ENCODE peak calls at places on chromosomes 11 and 22, in eight cellular contexts. D, O, Z, S, G, M, J and I are unnamed samples.

GRCh38 chr11:78647986-78648875 is 73.6 kb upstream of the NARS2 start:
- DNase-seq in S (peak), O (no peak), D (no peak), M (no peak), J (no peak), Z (no peak), G (no peak), I (no peak)

GRCh38 chr11:77449060-77449521 is 24.8 kb downstream of the PAK1 start:
- DNase-seq in G (no peak), S (no peak), D (no peak), M (no peak), O (no peak), Z (peak), J (no peak), I (peak)

GRCh38 chr22:41915035-41915782 is at the start of gene SHISA8:
- DNase-seq in J (no peak), G (no peak), Z (peak), O (peak), S (peak), D (peak), M (no peak), I (no peak)

GRCh38 chr11:34960277-34960676 is 43.9 kb downstream of the PDHX start:
- DNase-seq in S (no peak), O (no peak), J (no peak), M (peak), Z (no peak), D (peak), G (no peak), I (no peak)

GRCh38 chr11:106398396-106399074 is 321.1 kb downstream of the AASDHPPT start:
- DNase-seq in G (peak), S (no peak), M (peak), Z (no peak), J (no peak), O (no peak), D (no peak), I (no peak)

GRCh38 chr22:27989758-27990450 is 70.8 kb upstream of the PITPNB start:
- DNase-seq in J (no peak), S (peak), O (no peak), G (no peak), Z (no peak), D (no peak), M (no peak), I (no peak)

GRCh38 chr11:82733444-82734119 is at the start of gene FAM181B:
- DNase-seq in G (peak), S (peak), O (peak), D (peak), J (no peak), Z (no peak), M (peak), I (no peak)

GRCh38 chr11:35682230-35683195 is 19.9 kb downstream of the TRIM44 start:
- DNase-seq in D (no peak), G (no peak), O (no peak), S (no peak), Z (no peak), M (peak), J (no peak), I (no peak)

GRCh38 chr22:30238661-30239420 is 7.7 kb downstream of the LIF start:
- DNase-seq in S (peak), O (no peak), G (peak), Z (no peak), J (no peak), D (peak), M (peak), I (no peak)

GRCh38 chr11:116981216-116981887 is 116.9 kb downstream of the SIK3 start:
- DNase-seq in G (no peak), Z (no peak), J (no peak), M (peak), S (no peak), D (no peak), O (no peak), I (no peak)

GRCh38 chr22:36386351-36386899 is 1.3 kb downstream of the MYH9 start:
- DNase-seq in S (no peak), Z (peak), O (peak), M (peak), D (no peak), G (peak), J (no peak), I (no peak)

GRCh38 chr11:61771195-61771894 is 18.9 kb downstream of the MYRF start:
- DNase-seq in O (no peak), D (no peak), S (no peak), Z (no peak), J (no peak), M (no peak), G (no peak), I (no peak)

GRCh38 chr22:39598017-39598965 is 27.7 kb downstream of the CACNA1I start:
- DNase-seq in J (no peak), G (peak), O (peak), M (no peak), Z (no peak), S (peak), D (no peak), I (no peak)

GRCh38 chr11:94545641-94546470 is 2.1 kb downstream of the FUT4 start:
- DNase-seq in M (no peak), Z (no peak), D (peak), S (peak), G (no peak), O (no peak), J (no peak), I (no peak)

GRCh38 chr11:102111787-102112653 is 1.8 kb downstream of the YAP1 start:
- DNase-seq in Z (peak), O (peak), J (peak), S (no peak), G (peak), M (peak), D (no peak), I (no peak)

GRCh38 chr11:76792505-76793264 is 9.5 kb downstream of the TSKU start:
- DNase-seq in M (no peak), J (no peak), G (no peak), O (no peak), Z (no peak), S (peak), D (no peak), I (no peak)

GRCh38 chr11:96090711-96091110 is 166.8 kb upstream of the MTMR2 start:
- DNase-seq in S (no peak), J (peak), D (no peak), O (no peak), Z (no peak), M (peak), G (no peak), I (no peak)

GRCh38 chr11:1834132-1834610 is 619 bp upstream of the SYT8 start:
- DNase-seq in M (no peak), J (no peak), D (no peak), Z (no peak), S (no peak), O (peak), G (no peak), I (no peak)

GRCh38 chr11:34682822-34683221 is 61.9 kb downstream of the EHF start:
- DNase-seq in M (peak), Z (no peak), G (peak), D (no peak), J (peak), O (no peak), S (no peak), I (no peak)

GRCh38 chr11:47415949-47416472 is 7.6 kb downstream of the SLC39A13 start:
- DNase-seq in J (peak), O (no peak), D (peak), Z (no peak), M (peak), S (peak), G (peak), I (no peak)

GRCh38 chr11:104104664-104105063 is 59.3 kb downstream of the PDGFD start:
- DNase-seq in D (no peak), J (no peak), Z (no peak), O (no peak), G (no peak), S (no peak), M (no peak), I (no peak)

GRCh38 chr11:125153837-125154236 is 10.7 kb upstream of the PKNOX2 start:
- DNase-seq in M (no peak), Z (no peak), D (no peak), O (no peak), J (no peak), G (no peak), S (peak), I (no peak)

GRCh38 chr22:40955516-40955915 is 4.3 kb downstream of the RBX1 start:
- DNase-seq in Z (no peak), M (peak), S (no peak), O (no peak), J (peak), G (no peak), D (no peak), I (no peak)

DNA sequence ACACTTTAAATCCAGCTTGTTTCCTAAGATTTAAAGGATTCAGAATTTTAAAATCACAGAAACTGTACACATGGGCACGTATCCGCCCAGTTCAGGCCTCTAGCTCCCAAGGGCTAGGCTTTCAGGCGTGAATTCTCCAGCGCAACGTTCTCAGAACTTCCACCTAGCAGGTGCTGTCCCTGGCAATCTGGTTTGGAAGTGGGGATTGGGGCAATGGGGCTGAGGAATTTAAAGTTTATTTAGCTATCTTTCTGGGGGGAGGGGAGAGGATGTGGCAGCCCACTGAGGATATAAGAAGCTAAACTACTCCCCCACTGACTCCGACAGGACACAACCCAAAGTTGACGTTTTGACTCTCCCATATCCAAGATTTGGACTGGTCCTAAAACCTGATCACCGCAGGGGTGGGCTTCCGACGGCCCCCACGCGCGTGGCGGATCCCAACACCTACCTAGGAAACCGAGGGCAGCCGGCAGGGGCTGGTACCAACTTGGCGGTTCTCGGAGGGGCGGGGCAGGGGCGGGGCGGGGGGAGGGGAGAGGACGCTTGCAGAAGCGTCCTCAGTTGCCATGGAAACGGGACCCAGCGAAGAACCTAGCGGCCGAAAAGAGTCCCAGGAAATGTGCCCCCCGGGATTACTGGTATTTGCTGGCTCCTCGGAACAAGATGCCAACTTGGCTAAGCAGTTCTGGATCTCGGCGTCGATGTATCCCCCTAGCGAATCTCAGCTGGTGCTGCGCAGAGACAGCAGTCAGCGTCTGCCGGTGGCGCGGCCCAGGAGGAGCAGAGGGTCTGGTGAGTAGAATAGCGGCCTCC is at the start of gene HOATZ:
- DNase-seq in M (peak), J (no peak), Z (peak), O (no peak), S (peak), D (no peak), G (no peak), I (no peak)
- TF ChIP-seq CTCF in M (peak), J (no peak), Z (no peak), O (no peak), S (peak), D (no peak), G (no peak), I (no peak)

GRCh38 chr11:75665126-75665525 is 3.7 kb downstream of the MAP6 start:
- DNase-seq in O (no peak), G (no peak), S (no peak), M (no peak), D (no peak), J (no peak), Z (no peak), I (no peak)

GRCh38 chr11:75664366-75664765 is 4.5 kb downstream of the MAP6 start:
- DNase-seq in S (no peak), G (no peak), Z (no peak), O (no peak), M (no peak), D (no peak), J (no peak), I (no peak)

GRCh38 chr11:75668508-75669297 is at the start of gene MAP6:
- DNase-seq in D (peak), Z (peak), O (peak), S (peak), M (peak), J (no peak), G (peak), I (no peak)

GRCh38 chr11:75667268-75667830 is 1.5 kb downstream of the MAP6 start:
- DNase-seq in S (peak), J (no peak), O (peak), G (peak), D (peak), Z (peak), M (no peak), I (no peak)

DNA sequence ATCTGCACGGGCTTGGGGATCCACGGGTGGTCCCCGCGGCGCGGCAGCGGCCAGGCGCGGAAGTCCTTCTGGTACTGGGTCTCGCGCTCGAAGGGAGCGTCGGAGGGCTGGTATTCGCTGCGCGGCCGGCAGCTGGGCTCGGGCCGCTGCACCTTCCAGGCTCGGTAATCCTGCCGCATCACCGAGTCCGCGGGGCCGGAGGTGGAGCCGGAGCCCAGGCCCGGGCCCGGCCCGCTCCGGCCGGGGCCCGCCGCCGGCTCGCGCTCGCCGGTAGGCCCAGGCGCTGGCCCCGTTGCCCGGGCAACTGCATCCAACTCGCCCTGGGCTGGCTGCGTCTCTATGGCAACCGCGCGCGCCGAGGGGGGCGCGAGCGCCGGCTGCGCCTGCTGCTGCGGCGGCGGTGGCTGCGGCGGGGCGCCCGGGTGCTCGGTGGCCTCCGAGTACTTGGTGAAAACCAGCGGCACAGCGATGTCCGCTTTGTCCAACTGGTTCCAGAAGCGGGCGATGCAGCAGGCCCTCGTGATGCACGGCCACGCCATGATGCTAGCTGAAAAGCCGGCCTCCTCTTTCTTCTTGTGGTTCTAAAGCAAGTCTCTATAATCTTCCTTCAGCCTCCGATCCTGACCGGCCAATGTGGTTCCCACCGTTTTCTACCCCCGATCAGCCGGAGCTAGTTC is 869 bp downstream of the MAP6 start:
- DNase-seq in Z (peak), D (peak), G (peak), O (peak), S (peak), J (no peak), M (peak), I (no peak)
- H3K4me3 ChIP-seq in Z (peak), D (peak), G (peak), O (peak), S (peak), J (peak), M (peak), I (peak)

GRCh38 chr11:72754149-72754543 is 1.9 kb upstream of the ARAP1 start:
- DNase-seq in J (no peak), Z (no peak), M (no peak), O (no peak), G (no peak), D (no peak), S (no peak), I (no peak)

GRCh38 chr11:72750556-72751292 is 1.5 kb downstream of the ARAP1 start:
- DNase-seq in O (no peak), M (no peak), G (no peak), Z (no peak), J (no peak), D (no peak), S (no peak), I (no peak)

GRCh38 chr11:72753341-72754148 is 1.3 kb upstream of the ARAP1 start:
- DNase-seq in G (no peak), D (no peak), M (no peak), Z (no peak), S (no peak), J (no peak), O (no peak), I (no peak)

GRCh38 chr11:72751293-72752087 is 718 bp downstream of the ARAP1 start:
- DNase-seq in G (no peak), J (no peak), D (no peak), O (no peak), S (no peak), Z (no peak), M (no peak), I (no peak)

GRCh38 chr11:72752088-72752914 is at the start of gene ARAP1:
- DNase-seq in S (peak), M (peak), O (peak), J (no peak), G (peak), Z (peak), D (peak), I (no peak)
- TF ChIP-seq CTCF in S (no peak), M (no peak), O (no peak), J (no peak), G (no peak), Z (peak), D (no peak), I (no peak)

DNA sequence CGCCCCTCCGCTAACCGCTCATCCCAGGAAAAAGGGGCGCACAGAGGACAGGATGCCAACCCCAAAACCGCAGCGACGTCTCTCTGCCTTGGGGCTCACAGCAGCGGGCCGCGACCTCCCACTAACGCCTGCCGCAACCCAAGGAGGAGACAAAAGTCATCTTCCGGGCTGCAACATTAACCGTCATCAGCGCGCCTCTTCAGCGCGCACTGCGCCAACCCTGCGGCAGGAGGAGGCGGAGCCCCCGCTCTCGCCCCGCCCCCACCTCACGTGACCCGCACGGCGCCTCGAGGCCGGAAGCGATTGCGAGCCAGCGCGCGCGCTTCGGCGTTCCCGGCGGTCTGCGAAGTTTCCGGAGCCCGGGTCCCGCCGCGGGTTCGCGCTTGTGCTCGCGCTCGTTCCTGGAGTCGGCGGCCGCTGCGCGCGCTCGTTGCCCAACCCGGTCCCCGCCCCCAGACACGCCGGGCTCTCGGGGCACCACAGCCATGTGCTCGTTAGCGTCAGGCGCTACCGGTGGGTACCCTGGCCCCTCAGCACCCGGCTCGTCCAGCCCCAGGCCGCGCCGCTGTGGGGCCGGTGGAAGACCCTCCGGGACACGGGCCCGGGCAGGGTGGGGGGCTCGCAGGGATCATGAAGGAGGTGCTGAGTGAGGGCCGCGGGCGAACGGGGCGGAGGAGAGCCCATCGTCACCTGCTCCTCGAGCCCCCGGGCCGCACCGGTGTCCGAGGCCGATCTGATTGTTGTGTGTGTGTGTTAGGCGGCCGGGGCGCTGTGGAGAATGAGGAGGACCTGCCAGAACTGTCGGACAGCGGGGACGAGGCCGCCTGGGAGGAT is at the start of gene PRMT3:
- DNase-seq in Z (peak), J (peak), O (peak), S (peak), G (peak), M (peak), D (peak), I (peak)
- H3K4me3 ChIP-seq in Z (peak), J (peak), O (peak), S (peak), G (peak), M (peak), D (peak), I (peak)

GRCh38 chr11:124109377-124109776 is 5.9 kb upstream of the VWA5A start:
- DNase-seq in Z (no peak), J (no peak), O (no peak), D (no peak), G (no peak), M (no peak), S (no peak), I (no peak)

GRCh38 chr11:124113890-124114289 is 1.4 kb upstream of the VWA5A start:
- DNase-seq in Z (no peak), G (no peak), O (no peak), S (no peak), M (no peak), D (no peak), J (no peak), I (no peak)

GRCh38 chr11:124108158-124108557 is 7.1 kb upstream of the VWA5A start:
- DNase-seq in Z (peak), G (peak), J (no peak), D (no peak), S (peak), M (peak), O (peak), I (peak)
- TF ChIP-seq CTCF in Z (peak), G (no peak), J (peak), D (no peak), S (peak), M (peak), O (peak), I (peak)

DNA sequence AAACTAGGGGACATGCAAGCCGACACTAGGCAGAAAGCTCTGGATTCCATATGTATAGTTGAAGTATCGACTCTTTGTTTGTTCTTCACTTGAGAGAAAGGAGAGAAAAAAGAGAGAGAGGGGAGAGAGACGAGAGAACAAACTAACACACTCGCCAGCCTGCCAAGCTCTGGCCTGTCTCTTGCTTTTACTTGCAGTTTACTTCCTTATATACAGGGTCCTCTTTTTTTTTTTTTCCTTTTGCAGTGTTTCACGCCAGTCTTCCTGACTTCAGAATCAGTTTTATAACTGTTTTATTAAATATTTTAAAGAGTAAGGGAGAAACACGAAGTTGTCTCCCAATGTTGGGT is 19.9 kb downstream of the TEAD1 start:
- DNase-seq in O (peak), G (peak), Z (peak), D (no peak), M (no peak), J (no peak), S (no peak), I (no peak)
- H3K4me3 ChIP-seq in O (peak), G (peak), Z (peak), D (peak), M (peak), J (no peak), S (no peak), I (no peak)

GRCh38 chr22:18070556-18071306 is 7.1 kb upstream of the PEX26 start:
- DNase-seq in G (no peak), D (no peak), S (no peak), O (no peak), M (no peak), J (no peak), Z (no peak), I (no peak)
- TF ChIP-seq CTCF in G (no peak), D (no peak), S (peak), O (no peak), M (peak), J (peak), Z (peak), I (peak)